ENCODE peak calls at places on chromosome 13, in seven cellular contexts. U is activated T-helper 9 cell treated with anti-CD3 and anti-CD28 coated beads, Interleukin-2, amount 50 U/mL, for 16 hours; D is T follicular helper cell; K is ACHN; Q is fibroblast of lung; A is stimulated activated CD4-positive, alpha-beta T cell treated with anti-CD3 and anti-CD28 coated beads, TNF-alpha, amount 100 ng/mL, for 1 hour; J is NCI-H1436. G is an unnamed sample.

GRCh38 chr13:76888421-76888820 is 2.2 kb upstream of the KCTD12 start:
- DNase-seq in U (no peak), D (no peak), K (no peak), Q (no peak), A (no peak), J (no peak), G (no peak)

GRCh38 chr13:65966991-65967451 is 1263.1 kb downstream of the PCDH9 start:
- DNase-seq in U (no peak), D (no peak), K (peak), Q (peak), A (no peak), J (no peak), G (peak)

GRCh38 chr13:99590519-99591011 is 89.3 kb downstream of the TM9SF2 start:
- DNase-seq in U (no peak), D (no peak), K (no peak), Q (peak), A (no peak), J (no peak), G (peak)

GRCh38 chr13:101516262-101516661 is 63.8 kb downstream of the ITGBL1 start:
- DNase-seq in U (no peak), D (no peak), K (no peak), Q (no peak), A (no peak), J (no peak), G (no peak)

GRCh38 chr13:43494206-43494605 is 292.6 kb downstream of the ENOX1 start:
- DNase-seq in U (no peak), D (no peak), K (no peak), Q (no peak), A (no peak), J (no peak), G (no peak)

GRCh38 chr13:32650705-32651311 is 64.6 kb downstream of the PDS5B start:
- DNase-seq in U (peak), D (peak), K (peak), Q (peak), A (no peak), J (no peak), G (peak)

GRCh38 chr13:110109910-110110309 is 197.0 kb downstream of the COL4A1 start:
- DNase-seq in U (no peak), D (no peak), K (peak), Q (peak), A (no peak), J (no peak), G (peak)

GRCh38 chr13:20174656-20175405 is 14.0 kb upstream of the GJA3 start:
- DNase-seq in U (peak), D (peak), K (peak), Q (peak), A (no peak), J (no peak), G (peak)

GRCh38 chr13:109755551-109755950 is 30.8 kb downstream of the IRS2 start:
- DNase-seq in U (no peak), D (no peak), K (no peak), Q (no peak), A (no peak), J (no peak), G (no peak)

GRCh38 chr13:25933520-25933919 is 118.3 kb downstream of the SHISA2 start:
- DNase-seq in U (no peak), D (no peak), K (no peak), Q (no peak), A (no peak), J (no peak), G (no peak)

GRCh38 chr13:44234566-44234965 is 139.1 kb upstream of the SERP2 start:
- DNase-seq in U (no peak), D (no peak), K (no peak), Q (no peak), A (no peak), J (no peak), G (no peak)

GRCh38 chr13:105971720-105972119 is 563.7 kb downstream of the EFNB2 start:
- DNase-seq in U (no peak), D (no peak), K (no peak), Q (no peak), A (no peak), J (no peak), G (no peak)

GRCh38 chr13:44058586-44059238 is 179.0 kb downstream of the LACC1 start:
- DNase-seq in U (no peak), D (no peak), K (no peak), Q (no peak), A (no peak), J (no peak), G (no peak)

GRCh38 chr13:32314968-32315254 is 252 bp downstream of the ZAR1L start:
- DNase-seq in U (peak), D (peak), K (peak), Q (peak), A (no peak), J (no peak), G (peak)

GRCh38 chr13:41497436-41497835 is 40.1 kb downstream of the RGCC start:
- DNase-seq in U (no peak), D (no peak), K (no peak), Q (no peak), A (no peak), J (no peak), G (no peak)

GRCh38 chr13:41458939-41459753 is 1.8 kb downstream of the RGCC start:
- DNase-seq in U (peak), D (peak), K (peak), Q (peak), A (no peak), J (no peak), G (peak)

GRCh38 chr13:89923731-89924130 is 1423.8 kb upstream of the MIR17HG start:
- DNase-seq in U (no peak), D (no peak), K (no peak), Q (peak), A (no peak), J (no peak), G (no peak)

GRCh38 chr13:44906758-44907157 is 82.5 kb downstream of the NUFIP1 start:
- DNase-seq in U (no peak), D (no peak), K (no peak), Q (peak), A (no peak), J (no peak), G (no peak)

GRCh38 chr13:80338781-80339577 is 1.9 kb downstream of the SPRY2 start:
- DNase-seq in U (no peak), D (no peak), K (peak), Q (peak), A (no peak), J (peak), G (peak)

GRCh38 chr13:100828226-100828625 is 153.6 kb upstream of the TMTC4 start:
- DNase-seq in U (no peak), D (no peak), K (peak), Q (no peak), A (no peak), J (peak), G (no peak)

GRCh38 chr13:109790951-109791605 is 4.7 kb upstream of the IRS2 start:
- DNase-seq in U (no peak), D (no peak), K (peak), Q (peak), A (no peak), J (peak), G (peak)

GRCh38 chr13:27919934-27920676 is at the start of gene PDX1:
- DNase-seq in U (no peak), D (no peak), K (peak), Q (no peak), A (no peak), J (no peak), G (no peak)

GRCh38 chr13:33611016-33611805 is 206.7 kb upstream of the RFC3 start:
- DNase-seq in U (no peak), D (no peak), K (no peak), Q (peak), A (no peak), J (no peak), G (peak)

GRCh38 chr13:75042809-75043208 is 439.2 kb downstream of the TBC1D4 start:
- DNase-seq in U (no peak), D (no peak), K (no peak), Q (no peak), A (no peak), J (no peak), G (no peak)

GRCh38 chr13:110916671-110917142 is 1.8 kb upstream of the ANKRD10 start:
- DNase-seq in U (no peak), D (no peak), K (peak), Q (peak), A (no peak), J (no peak), G (peak)

GRCh38 chr13:55999709-56000108 is 1141.0 kb upstream of the PRR20A start:
- DNase-seq in U (no peak), D (no peak), K (peak), Q (no peak), A (no peak), J (no peak), G (no peak)

GRCh38 chr13:22212576-22212975 is 541.7 kb downstream of the FGF9 start:
- DNase-seq in U (no peak), D (no peak), K (no peak), Q (no peak), A (no peak), J (no peak), G (no peak)